ENCODE peak calls at places on chromosomes 5 and 9, in ten cellular contexts. T is ovary, P is tibial nerve, B is left ventricle myocardium inferior, A is mammary epithelial cell, H is cardiac fibroblast, E is AG09309, U is transverse colon, M is astrocyte of the spinal cord, J is tibial artery. N is an unnamed sample.
A peak's percentile ranks its signal among the peaks of the same experiment; 100 is the strongest.

GRCh38 chr9:84966876-84967830 is 297.6 kb downstream of the NTRK2 start:
- DNase-seq in H (no peak), P (no peak), M (no peak), B (no peak), E (no peak), J (no peak), U (no peak), A (no peak), T (no peak), N (no peak)

GRCh38 chr5:139650031-139650688 is 2.0 kb downstream of the CXXC5 start:
- DNase-seq in H (no peak), U (peak; percentile 55), T (peak; percentile 25), E (no peak), M (peak; percentile 39), A (no peak), P (no peak), B (peak; percentile 53), J (peak; percentile 79), N (peak; percentile 64)

GRCh38 chr9:126986506-126986951 is 71.9 kb downstream of the RALGPS1 start:
- DNase-seq in U (peak; percentile 25), M (peak; percentile 10), A (peak; percentile 44), J (no peak), P (no peak), B (no peak), H (peak; percentile 26), T (no peak), E (no peak), N (no peak)

GRCh38 chr9:18274693-18275092 is 199.3 kb upstream of the ADAMTSL1 start:
- DNase-seq in H (peak; percentile 76), T (no peak), U (no peak), E (no peak), J (no peak), A (peak; percentile 56), M (peak; percentile 57), P (no peak), B (no peak), N (no peak)

GRCh38 chr9:100160021-100160420 is 61.0 kb downstream of the INVS start:
- DNase-seq in J (no peak), B (no peak), T (no peak), P (no peak), H (no peak), U (no peak), E (no peak), M (peak; percentile 62), A (no peak), N (no peak)

GRCh38 chr5:110768138-110768845 is 29.5 kb downstream of the SLC25A46 start:
- DNase-seq in T (no peak), H (peak; percentile 76), P (no peak), E (no peak), B (no peak), A (no peak), U (no peak), M (peak; percentile 15), J (no peak), N (no peak)

GRCh38 chr9:91217388-91217787 is 144.3 kb downstream of the AUH start:
- DNase-seq in M (no peak), T (no peak), B (no peak), U (no peak), J (no peak), A (no peak), E (no peak), P (no peak), H (no peak), N (no peak)

GRCh38 chr9:78713746-78714405 is 417.0 kb downstream of the PSAT1 start:
- DNase-seq in A (no peak), J (no peak), U (no peak), T (no peak), E (peak; percentile 58), H (peak; percentile 46), M (peak; percentile 82), B (no peak), P (no peak), N (no peak)

GRCh38 chr9:37378613-37379004 is 43.9 kb upstream of the GRHPR start:
- DNase-seq in P (no peak), J (no peak), A (no peak), M (no peak), E (no peak), H (no peak), B (no peak), T (no peak), U (no peak), N (no peak)

GRCh38 chr5:160621503-160621902 is 199.8 kb downstream of the PTTG1 start:
- DNase-seq in E (no peak), A (peak; percentile 53), T (no peak), U (no peak), P (no peak), M (no peak), B (no peak), J (no peak), H (no peak), N (no peak)

GRCh38 chr5:30040483-30041116 is 1152.9 kb upstream of the CDH6 start:
- DNase-seq in A (no peak), J (no peak), H (peak; percentile 75), T (no peak), M (peak; percentile 83), U (no peak), E (no peak), P (no peak), B (no peak), N (peak; percentile 26)

GRCh38 chr5:73188764-73189521 is 15.9 kb downstream of the TMEM174 start:
- DNase-seq in U (no peak), M (peak; percentile 69), P (no peak), B (no peak), T (no peak), H (no peak), E (no peak), A (no peak), J (no peak), N (no peak)

GRCh38 chr9:134339183-134339806 is 13.0 kb downstream of the RXRA start:
- DNase-seq in U (no peak), B (no peak), T (peak; percentile 65), J (peak; percentile 80), M (no peak), E (no peak), P (no peak), A (no peak), H (no peak), N (no peak)

GRCh38 chr9:134337469-134337868 is 11.2 kb downstream of the RXRA start:
- DNase-seq in P (no peak), E (no peak), U (no peak), B (no peak), A (no peak), T (no peak), M (no peak), H (no peak), J (no peak), N (no peak)

GRCh38 chr9:134340475-134341186 is 14.4 kb downstream of the RXRA start:
- DNase-seq in P (no peak), B (peak; percentile 67), T (no peak), M (no peak), A (no peak), U (no peak), H (no peak), E (no peak), J (no peak), N (no peak)

GRCh38 chr9:134336924-134337323 is 10.7 kb downstream of the RXRA start:
- DNase-seq in P (no peak), E (no peak), J (no peak), T (no peak), H (no peak), M (no peak), B (no peak), U (no peak), A (no peak), N (no peak)

DNA sequence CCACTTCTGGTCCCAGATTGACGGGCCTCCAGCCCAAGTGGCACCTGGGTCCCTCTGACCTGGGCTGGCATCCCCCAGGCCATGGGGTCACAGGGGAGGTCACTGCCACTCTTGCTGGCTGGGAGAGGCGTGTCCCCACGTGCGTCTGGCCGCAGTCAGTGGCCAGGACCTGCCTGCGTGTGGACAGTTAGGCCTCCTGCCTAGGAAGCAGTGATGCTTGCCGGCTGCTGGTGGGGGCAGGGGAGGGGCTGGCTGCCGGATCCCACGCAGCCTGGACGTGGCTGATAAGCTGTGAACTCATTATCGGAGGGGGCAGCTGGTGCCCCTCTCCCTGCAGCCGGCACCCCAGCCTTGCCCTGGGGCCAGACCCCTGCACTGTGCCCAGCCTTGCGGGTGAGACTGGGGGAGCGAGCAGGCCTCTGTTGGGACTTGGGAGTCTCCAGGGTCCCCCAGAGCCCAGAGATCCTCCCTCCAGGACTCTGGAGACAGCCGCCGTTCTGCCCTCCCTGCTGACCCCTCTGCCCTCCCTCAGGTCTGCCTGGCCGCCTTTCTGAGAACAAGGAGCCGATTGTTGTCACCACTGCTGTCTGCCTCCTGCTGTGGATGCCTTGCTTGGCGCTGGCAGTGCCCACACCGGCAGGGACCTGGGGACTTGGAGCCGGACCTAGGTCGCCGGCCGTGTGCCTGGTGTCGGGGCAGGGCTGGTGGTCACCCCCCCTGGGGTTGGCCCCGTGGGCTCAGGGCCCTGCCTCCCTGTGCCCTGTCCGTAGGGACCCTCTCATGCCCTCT is 12.3 kb downstream of the RXRA start:
- DNase-seq in A (no peak), M (no peak), T (peak; percentile 63), P (no peak), U (no peak), E (no peak), B (no peak), H (no peak), J (no peak), N (peak; percentile 58)
- H3K4me3 ChIP-seq in A (no peak overlapping the region), M (no peak overlapping the region), T (peak overlapping the region; percentile 1), P (no peak overlapping the region), U (no peak overlapping the region), E (no peak overlapping the region), B (peak overlapping the region; percentile 45), H (no peak overlapping the region), J (no peak overlapping the region), N (peak overlapping the region; percentile 30)

GRCh38 chr5:143148461-143149170 is 254.9 kb downstream of the NR3C1 start:
- DNase-seq in T (no peak), B (no peak), U (no peak), A (peak; percentile 76), E (peak; percentile 63), P (no peak), J (peak; percentile 79), H (peak; percentile 89), M (peak; percentile 72), N (no peak)
- TF ChIP-seq CTCF in T (no peak), B (no peak), U (no peak), A (no peak), E (no peak), P (no peak), J (no peak), H (no peak), M (no peak), N (no peak)

GRCh38 chr5:115815693-115816225 is 700 bp downstream of the CDO1 start:
- DNase-seq in A (no peak), J (peak; percentile 67), M (peak; percentile 8), U (no peak), B (peak; percentile 15), T (peak; percentile 35), E (no peak), H (no peak), P (no peak), N (no peak)
- H3K4me3 ChIP-seq in A (peak overlapping the region; percentile 16), J (peak overlapping the region; percentile 51), M (peak overlapping the region; percentile 62), U (peak overlapping the region; percentile 31), B (peak overlapping the region; percentile 73), T (peak overlapping the region; percentile 59), E (peak overlapping the region; percentile 55), H (peak overlapping the region; percentile 51), P (peak overlapping the region; percentile 53), N (peak overlapping the region; percentile 79)

DNA sequence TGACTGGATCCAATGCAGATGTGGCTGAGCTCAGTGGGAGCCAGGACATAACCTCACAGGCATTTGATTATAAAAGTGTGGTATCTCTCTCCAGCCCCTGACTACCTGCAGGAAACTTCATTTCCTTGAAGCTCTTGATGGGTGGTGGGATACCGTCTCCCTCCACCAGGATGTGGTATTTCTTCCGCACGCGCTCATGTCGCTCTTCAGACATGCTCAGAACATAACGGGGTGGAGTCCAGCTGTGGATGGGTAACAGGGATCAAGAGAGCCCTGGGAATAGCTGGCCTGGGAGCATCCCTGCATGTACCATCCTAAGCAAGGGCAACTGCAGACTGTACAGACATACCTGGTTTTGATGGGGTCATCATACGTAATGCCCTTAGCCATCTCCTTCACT is 1.2 kb downstream of the DDX41 start:
- DNase-seq in B (no peak), H (no peak), U (no peak), A (no peak), M (no peak), J (no peak), E (no peak), P (no peak), T (no peak), N (no peak)
- TF ChIP-seq CTCF in B (no peak), H (no peak), U (no peak), A (no peak), M (no peak), J (no peak), E (no peak), P (no peak), T (no peak), N (no peak)